ENCODE peak calls at places on chromosomes 2 and 18, in six cellular contexts. A is pancreas; Y is CD8-positive, alpha-beta T cell; H is iPS DF 6.9; F is upper lobe of right lung; V is H7. I is an unnamed sample.

GRCh38 chr2:188085421-188085820 is 206.3 kb upstream of the GULP1 start:
- DNase-seq in F (no peak), H (no peak), Y (no peak), A (no peak), V (no peak), I (no peak)

GRCh38 chr2:217360781-217361485 is 501.1 kb upstream of the TNP1 start:
- DNase-seq in F (no peak), H (no peak), Y (no peak), V (no peak), A (no peak), I (no peak)

GRCh38 chr2:38436227-38436664 is 59.2 kb upstream of the ATL2 start:
- DNase-seq in H (no peak), A (no peak), F (no peak), V (no peak), Y (no peak), I (no peak)

GRCh38 chr2:79860233-79861058 is 347.6 kb downstream of the CTNNA2 start:
- DNase-seq in F (no peak), A (no peak), Y (no peak), V (peak), H (no peak), I (no peak)

GRCh38 chr18:74949611-74950010 is 259.3 kb downstream of the PTGR3 start:
- DNase-seq in H (no peak), Y (no peak), V (no peak), A (no peak), F (no peak), I (no peak)

GRCh38 chr2:8452979-8453903 is 228.6 kb upstream of the ID2 start:
- DNase-seq in Y (no peak), F (no peak), H (no peak), V (no peak), A (no peak), I (no peak)

GRCh38 chr18:28728891-28729290 is 552.0 kb upstream of the CDH2 start:
- DNase-seq in F (no peak), V (no peak), H (no peak), A (no peak), Y (no peak), I (no peak)

GRCh38 chr2:73892631-73893329 is at the start of gene ACTG2:
- DNase-seq in H (no peak), A (no peak), Y (no peak), V (no peak), F (no peak), I (no peak)

GRCh38 chr2:217054791-217055190 is 194.9 kb upstream of the TNP1 start:
- DNase-seq in V (no peak), H (no peak), F (no peak), A (no peak), Y (no peak), I (no peak)

GRCh38 chr2:234355798-234356365 is 141.0 kb downstream of the ARL4C start:
- DNase-seq in Y (no peak), A (no peak), V (no peak), F (no peak), H (no peak), I (no peak)

GRCh38 chr18:43936176-43936575 is 658.9 kb upstream of the SYT4 start:
- DNase-seq in A (no peak), V (no peak), H (no peak), Y (no peak), F (no peak), I (no peak)

GRCh38 chr2:58640042-58640441 is 398.9 kb upstream of the FANCL start:
- DNase-seq in F (no peak), A (no peak), H (no peak), Y (no peak), V (no peak), I (no peak)

GRCh38 chr2:235458839-235459273 is 35.0 kb upstream of the AGAP1 start:
- DNase-seq in A (peak), H (no peak), Y (no peak), V (no peak), F (peak), I (no peak)

GRCh38 chr2:237731663-237732062 is 66.9 kb upstream of the RBM44 start:
- DNase-seq in Y (no peak), A (peak), V (no peak), F (no peak), H (no peak), I (no peak)

GRCh38 chr2:26598336-26599006 is 42.7 kb downstream of the CIB4 start:
- DNase-seq in Y (no peak), H (no peak), V (peak), F (peak), A (no peak), I (no peak)

GRCh38 chr18:22314406-22314805 is 103.3 kb downstream of the CTAGE1 start:
- DNase-seq in V (no peak), Y (no peak), A (no peak), F (no peak), H (no peak), I (no peak)

GRCh38 chr2:227855440-227855839 is 16.0 kb upstream of the DAW1 start:
- DNase-seq in A (no peak), F (no peak), Y (no peak), H (no peak), V (no peak), I (no peak)

GRCh38 chr2:45274190-45274926 is 265.1 kb upstream of the SIX2 start:
- DNase-seq in A (peak), Y (no peak), F (no peak), H (no peak), V (peak), I (no peak)

GRCh38 chr18:45783097-45784075 is 42.1 kb upstream of the SIGLEC15 start:
- DNase-seq in A (no peak), V (peak), Y (no peak), F (no peak), H (no peak), I (no peak)

GRCh38 chr18:52341617-52342381 is 1.8 kb downstream of the DCC start:
- DNase-seq in Y (no peak), V (peak), H (no peak), F (no peak), A (no peak), I (no peak)

GRCh38 chr2:239376351-239376750 is 24.5 kb downstream of the HDAC4 start:
- DNase-seq in F (no peak), V (no peak), Y (no peak), A (no peak), H (no peak), I (no peak)

GRCh38 chr18:54880706-54881105 is 52.4 kb downstream of the RAB27B start:
- DNase-seq in V (no peak), F (no peak), A (no peak), Y (no peak), H (no peak), I (no peak)

GRCh38 chr2:28869494-28870145 is 489 bp downstream of the TRMT61B start:
- DNase-seq in V (peak), Y (no peak), A (no peak), H (no peak), F (no peak), I (no peak)

GRCh38 chr2:669323-669722 is 7.9 kb downstream of the TMEM18 start:
- DNase-seq in H (no peak), Y (no peak), A (no peak), F (no peak), V (no peak), I (no peak)

GRCh38 chr2:217804338-217804737 is 198.5 kb downstream of the TNS1 start:
- DNase-seq in A (no peak), H (no peak), Y (no peak), F (no peak), V (peak), I (no peak)

GRCh38 chr18:58288922-58289797 is 245.1 kb downstream of the NEDD4L start:
- DNase-seq in F (no peak), A (no peak), Y (no peak), H (no peak), V (peak), I (no peak)

GRCh38 chr18:8946046-8946838 is 156.3 kb upstream of the NDUFV2 start:
- DNase-seq in F (no peak), Y (no peak), H (no peak), V (no peak), A (no peak), I (no peak)

GRCh38 chr2:72078773-72079172 is 68.9 kb downstream of the CYP26B1 start:
- DNase-seq in A (no peak), F (no peak), V (no peak), H (no peak), Y (no peak), I (no peak)

GRCh38 chr2:67037655-67038054 is 359.5 kb upstream of the ETAA1 start:
- DNase-seq in V (no peak), Y (no peak), A (peak), F (no peak), H (no peak), I (no peak)

GRCh38 chr2:1781291-1782080 is 37.2 kb upstream of the PXDN start:
- DNase-seq in H (no peak), Y (peak), F (no peak), A (no peak), V (no peak), I (peak)

GRCh38 chr2:61645911-61646310 is 107.8 kb upstream of the XPO1 start:
- DNase-seq in Y (no peak), H (no peak), A (no peak), F (no peak), V (no peak), I (no peak)

GRCh38 chr18:32383040-32383819 is 87.5 kb downstream of the GAREM1 start:
- DNase-seq in Y (no peak), F (no peak), V (no peak), H (no peak), A (peak), I (no peak)

GRCh38 chr2:31354837-31355236 is 59.7 kb downstream of the XDH start:
- DNase-seq in V (peak), A (no peak), Y (no peak), F (no peak), H (no peak), I (no peak)

GRCh38 chr2:3461781-3462492 is 57.4 kb downstream of the ADI1 start:
- DNase-seq in V (peak), Y (peak), H (no peak), F (no peak), A (no peak), I (no peak)

GRCh38 chr18:55856191-55856590 is 268.2 kb upstream of the TCF4 start:
- DNase-seq in H (peak), Y (no peak), F (no peak), A (no peak), V (no peak), I (no peak)

GRCh38 chr2:205051417-205051816 is 506.1 kb downstream of the PARD3B start:
- DNase-seq in A (no peak), H (no peak), Y (no peak), F (no peak), V (no peak), I (no peak)

GRCh38 chr2:102141011-102141914 is 1.3 kb upstream of the IL1R1 start:
- DNase-seq in A (no peak), V (peak), F (no peak), Y (no peak), H (no peak), I (no peak)

DNA sequence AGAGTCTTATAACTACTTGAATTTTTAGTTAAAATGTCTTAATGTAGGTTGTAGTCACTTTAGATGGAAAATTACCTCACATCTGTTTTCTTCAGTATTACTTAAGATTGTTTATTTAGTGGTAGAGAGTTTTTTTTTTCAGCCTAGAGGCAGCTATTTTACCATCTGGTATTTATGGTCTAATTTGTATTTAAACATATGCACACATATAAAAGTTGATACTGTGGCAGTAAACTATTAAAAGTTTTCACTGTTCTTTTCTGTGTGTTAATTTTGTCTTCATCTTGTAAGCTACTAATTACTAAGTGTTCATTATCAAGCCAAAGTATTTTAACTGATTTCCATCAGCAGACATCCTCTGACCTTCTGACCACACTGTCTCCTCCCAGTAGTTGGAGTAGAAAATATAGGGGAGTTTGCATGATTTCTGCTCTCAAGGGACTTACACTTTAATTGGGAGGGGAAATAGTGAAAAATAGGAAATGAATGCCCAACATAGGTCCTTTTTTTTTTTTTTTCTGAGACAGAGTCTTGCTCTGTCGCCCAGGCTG is 4.3 kb downstream of the PMAIP1 start:
- DNase-seq in V (no peak), Y (no peak), H (no peak), A (no peak), F (no peak), I (no peak)
- H3K4me3 ChIP-seq in V (no peak), Y (no peak), H (no peak), A (no peak), F (no peak), I (no peak)

GRCh38 chr2:196639180-196640030 is at the start of gene CCDC150:
- DNase-seq in A (peak), F (peak), V (peak), H (peak), Y (peak), I (peak)

GRCh38 chr2:196635156-196635555 is 4.4 kb upstream of the CCDC150 start:
- DNase-seq in F (no peak), A (no peak), Y (no peak), H (no peak), V (no peak), I (no peak)

GRCh38 chr2:196638765-196639164 is 750 bp upstream of the CCDC150 start:
- DNase-seq in Y (no peak), H (no peak), A (peak), V (no peak), F (no peak), I (no peak)

DNA sequence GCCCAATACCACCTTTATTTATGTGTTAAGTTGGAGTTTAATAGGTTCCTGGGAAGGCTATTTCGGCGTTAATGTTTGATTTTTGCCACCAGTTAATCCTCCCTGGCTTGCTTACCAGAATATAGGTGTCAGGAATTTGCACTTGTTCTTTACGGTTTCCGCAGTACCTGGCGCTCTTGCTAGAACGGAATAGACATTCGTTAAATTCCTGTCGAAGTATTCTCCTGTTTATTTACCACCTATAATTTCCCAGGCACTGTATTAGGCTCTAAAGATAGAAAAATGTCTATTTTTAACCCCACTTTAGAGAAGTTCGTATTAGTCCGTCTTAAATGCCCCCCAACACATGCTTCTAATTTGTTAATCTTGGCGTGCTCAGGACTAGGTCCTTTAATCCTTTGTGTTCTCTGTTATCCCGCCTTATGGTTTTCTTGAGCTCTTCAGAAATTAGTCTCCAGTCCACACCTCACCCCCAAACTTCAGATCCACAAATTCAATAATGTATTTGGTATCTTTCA is 575 bp downstream of the CCDC150 start:
- DNase-seq in H (no peak), Y (no peak), A (no peak), F (no peak), V (no peak), I (no peak)
- H3K4me3 ChIP-seq in H (peak), Y (peak), A (peak), F (peak), V (peak), I (peak)

DNA sequence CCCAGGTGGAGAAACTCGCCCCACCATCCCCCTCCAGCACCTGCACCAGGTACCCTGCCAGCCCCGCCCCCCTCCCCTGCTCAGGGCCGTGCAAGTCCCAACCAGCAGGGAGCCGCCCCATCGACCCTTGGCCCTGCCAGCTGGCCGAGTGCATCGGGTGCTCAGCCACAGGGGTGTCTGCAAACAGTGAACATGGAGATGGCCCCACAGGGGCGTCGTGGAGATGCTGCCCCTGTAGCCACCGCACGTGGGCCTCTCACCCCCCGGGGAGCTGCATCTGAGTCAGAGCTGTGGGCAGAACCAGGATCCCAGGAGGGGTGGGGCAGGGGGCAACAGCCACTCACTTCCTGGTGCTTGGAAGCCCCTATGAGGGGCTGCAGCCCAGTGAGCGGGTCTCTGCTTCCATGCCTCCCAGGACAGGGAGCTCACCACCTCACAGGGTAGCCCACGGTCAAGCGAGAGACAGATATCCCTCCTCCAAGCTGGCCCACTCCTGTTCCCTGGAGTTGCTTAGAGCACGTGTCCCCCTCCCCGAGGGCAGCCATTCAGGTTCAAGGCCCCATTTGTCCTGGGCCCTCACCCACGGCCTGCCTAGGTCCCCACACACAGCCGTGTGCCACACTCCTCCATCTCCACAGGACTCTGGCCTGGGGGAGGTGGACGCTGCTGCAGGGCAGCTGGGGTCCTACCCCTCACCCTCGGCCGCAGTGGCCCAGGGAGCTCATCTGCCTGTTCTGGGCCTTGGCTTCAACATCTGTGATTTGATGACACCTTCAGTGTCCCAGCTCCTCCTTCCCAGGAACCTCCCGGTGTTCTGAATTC is 1.1 kb upstream of the MAB21L4 start:
- DNase-seq in A (peak), H (no peak), F (peak), V (peak), Y (no peak), I (no peak)
- H3K4me3 ChIP-seq in A (no peak), H (no peak), F (no peak), V (no peak), Y (no peak), I (no peak)

GRCh38 chr2:24402242-24403092 is 42.1 kb upstream of the ITSN2 start:
- DNase-seq in H (no peak), A (no peak), F (no peak), Y (no peak), V (no peak), I (no peak)
- H3K4me3 ChIP-seq in H (no peak), A (peak), F (peak), Y (no peak), V (no peak), I (no peak)

GRCh38 chr2:197515798-197516761 is at the start of gene MOB4:
- DNase-seq in V (peak), Y (peak), F (peak), A (peak), H (peak), I (peak)

GRCh38 chr2:197515277-197515797 is 529 bp upstream of the MOB4 start:
- DNase-seq in F (no peak), Y (no peak), A (no peak), V (no peak), H (no peak), I (no peak)

GRCh38 chr2:197517150-197517549 is 1.3 kb downstream of the MOB4 start:
- DNase-seq in V (no peak), Y (no peak), H (no peak), F (no peak), A (no peak), I (no peak)

GRCh38 chr2:197514754-197515153 is 1.1 kb upstream of the MOB4 start:
- DNase-seq in H (no peak), Y (no peak), F (no peak), A (no peak), V (no peak), I (no peak)
- H3K4me3 ChIP-seq in H (no peak), Y (peak), F (peak), A (peak), V (no peak), I (peak)

GRCh38 chr2:164287041-164287440 is 334.2 kb downstream of the GRB14 start:
- DNase-seq in F (no peak), V (no peak), Y (no peak), A (no peak), H (no peak), I (no peak)

DNA sequence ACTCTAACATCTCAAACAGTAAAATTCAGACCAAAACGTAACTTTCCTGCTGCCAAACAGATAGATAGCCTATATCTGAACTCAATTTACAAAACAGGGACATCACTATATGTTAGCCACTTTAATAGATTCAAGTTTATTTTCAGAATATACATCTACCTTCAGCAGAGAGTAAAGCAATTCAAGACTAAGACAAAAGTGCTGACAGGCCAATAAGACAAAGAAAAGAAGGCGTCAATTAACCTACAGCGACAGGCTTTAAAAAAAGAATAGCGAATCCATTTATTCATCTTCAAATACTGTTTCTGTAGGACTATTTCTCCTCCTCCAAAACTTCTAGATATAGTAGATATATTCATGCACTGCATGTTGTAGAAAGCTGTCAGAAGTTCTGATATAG is 333.0 kb downstream of the GRB14 start:
- DNase-seq in Y (no peak), H (no peak), A (no peak), V (no peak), F (no peak), I (no peak)
- H3K4me3 ChIP-seq in Y (no peak), H (no peak), A (no peak), V (no peak), F (no peak), I (no peak)

GRCh38 chr2:9813312-9814128 is 29.8 kb upstream of the TAF1B start:
- DNase-seq in V (peak), Y (peak), H (peak), F (peak), A (peak), I (peak)
- H3K4me3 ChIP-seq in V (no peak), Y (no peak), H (no peak), F (no peak), A (no peak), I (no peak)

I was measured in CD8-positive, alpha-beta memory T cell.